ENCODE peak calls at places on chromosomes 7 and 10, in seven cellular contexts. One of them, this sample, is unnamed. For H3K4me1, the result is how much of the 10 kb centered on the place peaks cover.

GRCh38 chr7:10476642-10477041 is 497.0 kb upstream of the PHF14 start:
- DNase-seq in endothelial cell of umbilical vein: no peak
- DNase-seq in HepG2: no peak
- DNase-seq in SK-N-SH: no peak
- DNase-seq in GM12878: no peak
- DNase-seq in K562: no peak
- DNase-seq in H1: no peak
- DNase-seq in this sample: no peak

GRCh38 chr7:57403601-57404342 is 46.2 kb upstream of the ZNF716 start:
- DNase-seq in endothelial cell of umbilical vein: no peak
- DNase-seq in HepG2: no peak
- DNase-seq in SK-N-SH: peak
- DNase-seq in GM12878: no peak
- DNase-seq in K562: peak
- DNase-seq in H1: no peak
- DNase-seq in this sample: no peak

GRCh38 chr10:22986771-22987542 is 59.1 kb downstream of the ARMC3 start:
- DNase-seq in endothelial cell of umbilical vein: peak
- DNase-seq in HepG2: peak
- DNase-seq in SK-N-SH: peak
- DNase-seq in GM12878: peak
- DNase-seq in K562: no peak
- DNase-seq in H1: no peak
- DNase-seq in this sample: peak

GRCh38 chr10:101997803-101998202 is 58.2 kb downstream of the ARMH3 start:
- DNase-seq in endothelial cell of umbilical vein: peak
- DNase-seq in HepG2: no peak
- DNase-seq in SK-N-SH: no peak
- DNase-seq in GM12878: no peak
- DNase-seq in K562: no peak
- DNase-seq in H1: no peak
- DNase-seq in this sample: no peak

GRCh38 chr7:40793132-40793531 is 658.3 kb downstream of the SUGCT start:
- DNase-seq in endothelial cell of umbilical vein: no peak
- DNase-seq in HepG2: no peak
- DNase-seq in SK-N-SH: no peak
- DNase-seq in GM12878: no peak
- DNase-seq in K562: no peak
- DNase-seq in H1: no peak
- DNase-seq in this sample: no peak

GRCh38 chr7:28618383-28618782 is 206.1 kb downstream of the CREB5 start:
- DNase-seq in endothelial cell of umbilical vein: peak
- DNase-seq in HepG2: no peak
- DNase-seq in SK-N-SH: peak
- DNase-seq in GM12878: no peak
- DNase-seq in K562: no peak
- DNase-seq in H1: no peak
- DNase-seq in this sample: no peak

GRCh38 chr10:43371418-43371817 is at the start of gene FXYD4:
- DNase-seq in endothelial cell of umbilical vein: no peak
- DNase-seq in HepG2: no peak
- DNase-seq in SK-N-SH: no peak
- DNase-seq in GM12878: no peak
- DNase-seq in K562: no peak
- DNase-seq in H1: no peak
- DNase-seq in this sample: no peak

GRCh38 chr10:13758302-13758701 is 171.5 kb downstream of the PRPF18 start:
- DNase-seq in endothelial cell of umbilical vein: peak
- DNase-seq in HepG2: no peak
- DNase-seq in SK-N-SH: peak
- DNase-seq in GM12878: no peak
- DNase-seq in K562: no peak
- DNase-seq in H1: no peak
- DNase-seq in this sample: peak

GRCh38 chr7:70756789-70757188 is 375.2 kb upstream of the GALNT17 start:
- DNase-seq in endothelial cell of umbilical vein: no peak
- DNase-seq in HepG2: no peak
- DNase-seq in SK-N-SH: no peak
- DNase-seq in GM12878: no peak
- DNase-seq in K562: no peak
- DNase-seq in H1: no peak
- DNase-seq in this sample: no peak

GRCh38 chr7:32881074-32881982 is 10.2 kb downstream of the KBTBD2 start:
- DNase-seq in endothelial cell of umbilical vein: peak
- DNase-seq in HepG2: no peak
- DNase-seq in SK-N-SH: no peak
- DNase-seq in GM12878: no peak
- DNase-seq in K562: no peak
- DNase-seq in H1: no peak
- DNase-seq in this sample: no peak

GRCh38 chr10:116733566-116733965 is 8.8 kb downstream of the HSPA12A start:
- DNase-seq in endothelial cell of umbilical vein: no peak
- DNase-seq in HepG2: no peak
- DNase-seq in SK-N-SH: no peak
- DNase-seq in GM12878: no peak
- DNase-seq in K562: no peak
- DNase-seq in H1: no peak
- DNase-seq in this sample: no peak

GRCh38 chr10:14423111-14423744 is 92.5 kb upstream of the FRMD4A start:
- DNase-seq in endothelial cell of umbilical vein: no peak
- DNase-seq in HepG2: no peak
- DNase-seq in SK-N-SH: no peak
- DNase-seq in GM12878: no peak
- DNase-seq in K562: no peak
- DNase-seq in H1: no peak
- DNase-seq in this sample: no peak

GRCh38 chr7:127158659-127159058 is 94.1 kb downstream of the GRM8 start:
- DNase-seq in endothelial cell of umbilical vein: no peak
- DNase-seq in HepG2: peak
- DNase-seq in SK-N-SH: no peak
- DNase-seq in GM12878: no peak
- DNase-seq in K562: peak
- DNase-seq in H1: no peak
- DNase-seq in this sample: no peak

GRCh38 chr7:38628630-38629385 is 2.4 kb downstream of the AMPH start:
- DNase-seq in endothelial cell of umbilical vein: no peak
- DNase-seq in HepG2: no peak
- DNase-seq in SK-N-SH: no peak
- DNase-seq in GM12878: no peak
- DNase-seq in K562: no peak
- DNase-seq in H1: no peak
- DNase-seq in this sample: no peak

GRCh38 chr10:77983384-77984341 is 45.7 kb downstream of the POLR3A start:
- DNase-seq in endothelial cell of umbilical vein: peak
- DNase-seq in HepG2: no peak
- DNase-seq in SK-N-SH: peak
- DNase-seq in GM12878: no peak
- DNase-seq in K562: peak
- DNase-seq in H1: no peak
- DNase-seq in this sample: no peak

GRCh38 chr10:129097776-129098175 is 369.3 kb upstream of the MGMT start:
- DNase-seq in endothelial cell of umbilical vein: no peak
- DNase-seq in HepG2: no peak
- DNase-seq in SK-N-SH: no peak
- DNase-seq in GM12878: no peak
- DNase-seq in K562: no peak
- DNase-seq in H1: no peak
- DNase-seq in this sample: no peak

GRCh38 chr7:139588632-139589031 is 65.1 kb downstream of the CLEC2L start:
- DNase-seq in endothelial cell of umbilical vein: no peak
- DNase-seq in HepG2: no peak
- DNase-seq in SK-N-SH: no peak
- DNase-seq in GM12878: no peak
- DNase-seq in K562: peak
- DNase-seq in H1: no peak
- DNase-seq in this sample: no peak

GRCh38 chr10:6009961-6010360 is 32.6 kb upstream of the IL15RA start:
- DNase-seq in endothelial cell of umbilical vein: no peak
- DNase-seq in HepG2: no peak
- DNase-seq in SK-N-SH: no peak
- DNase-seq in GM12878: no peak
- DNase-seq in K562: no peak
- DNase-seq in H1: no peak
- DNase-seq in this sample: no peak

GRCh38 chr7:30899066-30899465 is 12.6 kb upstream of the AQP1 start:
- DNase-seq in endothelial cell of umbilical vein: no peak
- DNase-seq in HepG2: no peak
- DNase-seq in SK-N-SH: no peak
- DNase-seq in GM12878: no peak
- DNase-seq in K562: no peak
- DNase-seq in H1: no peak
- DNase-seq in this sample: no peak

GRCh38 chr7:1977876-1978441 is 254.8 kb downstream of the MAD1L1 start:
- DNase-seq in endothelial cell of umbilical vein: no peak
- DNase-seq in HepG2: no peak
- DNase-seq in SK-N-SH: no peak
- DNase-seq in GM12878: no peak
- DNase-seq in K562: no peak
- DNase-seq in H1: no peak
- DNase-seq in this sample: no peak

GRCh38 chr10:33010132-33011037 is 52.4 kb upstream of the ITGB1 start:
- DNase-seq in endothelial cell of umbilical vein: peak
- DNase-seq in HepG2: peak
- DNase-seq in SK-N-SH: peak
- DNase-seq in GM12878: no peak
- DNase-seq in K562: no peak
- DNase-seq in H1: peak
- DNase-seq in this sample: peak

GRCh38 chr7:155163696-155164095 is 93.6 kb downstream of the HTR5A start:
- DNase-seq in endothelial cell of umbilical vein: no peak
- DNase-seq in HepG2: no peak
- DNase-seq in SK-N-SH: no peak
- DNase-seq in GM12878: no peak
- DNase-seq in K562: no peak
- DNase-seq in H1: no peak
- DNase-seq in this sample: no peak

GRCh38 chr10:71999360-72000072 is 35.3 kb downstream of the CHST3 start:
- DNase-seq in endothelial cell of umbilical vein: peak
- DNase-seq in HepG2: no peak
- DNase-seq in SK-N-SH: peak
- DNase-seq in GM12878: no peak
- DNase-seq in K562: peak
- DNase-seq in H1: no peak
- DNase-seq in this sample: no peak

GRCh38 chr7:11458736-11459483 is 373.1 kb downstream of the THSD7A start:
- DNase-seq in endothelial cell of umbilical vein: peak
- DNase-seq in HepG2: no peak
- DNase-seq in SK-N-SH: no peak
- DNase-seq in GM12878: no peak
- DNase-seq in K562: no peak
- DNase-seq in H1: no peak
- DNase-seq in this sample: no peak

GRCh38 chr7:44074349-44074695 is 8.0 kb downstream of the POLM start:
- DNase-seq in endothelial cell of umbilical vein: no peak
- DNase-seq in HepG2: no peak
- DNase-seq in SK-N-SH: no peak
- DNase-seq in GM12878: no peak
- DNase-seq in K562: no peak
- DNase-seq in H1: no peak
- DNase-seq in this sample: no peak
- H3K4me1 ChIP-seq in endothelial cell of umbilical vein: under half
- H3K4me1 ChIP-seq in HepG2: under half
- H3K4me1 ChIP-seq in SK-N-SH: under half
- H3K4me1 ChIP-seq in GM12878: under half
- H3K4me1 ChIP-seq in K562: under half
- H3K4me1 ChIP-seq in H1: under half
- H3K4me1 ChIP-seq in this sample: under half

DNA sequence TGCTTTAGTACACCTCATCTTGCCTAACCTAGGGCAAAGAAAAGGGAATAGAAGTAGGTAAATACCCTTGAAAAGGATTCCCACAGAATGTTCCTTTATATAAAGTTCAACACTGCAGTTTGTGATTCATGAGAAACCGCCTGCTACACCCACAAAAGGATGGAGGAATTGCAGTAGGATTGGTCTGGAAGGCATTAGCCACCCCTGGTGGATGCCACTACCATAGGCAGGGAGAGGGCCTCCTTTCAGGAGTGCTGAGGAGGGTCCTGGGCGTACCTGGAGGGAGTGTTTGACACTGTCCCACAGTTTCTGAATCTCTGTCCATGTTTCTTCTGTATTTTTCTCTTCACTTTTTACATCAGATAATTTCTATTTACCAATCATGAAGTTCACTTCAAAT is 221.8 kb upstream of the TMEM72 start:
- DNase-seq in endothelial cell of umbilical vein: no peak
- DNase-seq in HepG2: no peak
- DNase-seq in SK-N-SH: no peak
- DNase-seq in GM12878: no peak
- DNase-seq in K562: no peak
- DNase-seq in H1: no peak
- DNase-seq in this sample: no peak
- H2AFZ ChIP-seq in endothelial cell of umbilical vein: no peak
- H2AFZ ChIP-seq in HepG2: no peak
- H2AFZ ChIP-seq in SK-N-SH: no peak
- H2AFZ ChIP-seq in GM12878: no peak
- H2AFZ ChIP-seq in K562: no peak
- H2AFZ ChIP-seq in H1: no peak
- H2AFZ ChIP-seq in this sample: no peak

GRCh38 chr7:14839307-14839706 is 63.2 kb downstream of the DGKB start:
- DNase-seq in endothelial cell of umbilical vein: no peak
- DNase-seq in HepG2: no peak
- DNase-seq in SK-N-SH: no peak
- DNase-seq in GM12878: no peak
- DNase-seq in K562: no peak
- DNase-seq in H1: no peak
- DNase-seq in this sample: no peak
- TF ChIP-seq MAX in endothelial cell of umbilical vein: no peak
- TF ChIP-seq MAX in HepG2: no peak
- TF ChIP-seq MAX in SK-N-SH: no peak
- TF ChIP-seq MAX in GM12878: no peak
- TF ChIP-seq MAX in K562: no peak
- TF ChIP-seq MAX in H1: no peak
- TF ChIP-seq MAX in this sample: no peak

DNA sequence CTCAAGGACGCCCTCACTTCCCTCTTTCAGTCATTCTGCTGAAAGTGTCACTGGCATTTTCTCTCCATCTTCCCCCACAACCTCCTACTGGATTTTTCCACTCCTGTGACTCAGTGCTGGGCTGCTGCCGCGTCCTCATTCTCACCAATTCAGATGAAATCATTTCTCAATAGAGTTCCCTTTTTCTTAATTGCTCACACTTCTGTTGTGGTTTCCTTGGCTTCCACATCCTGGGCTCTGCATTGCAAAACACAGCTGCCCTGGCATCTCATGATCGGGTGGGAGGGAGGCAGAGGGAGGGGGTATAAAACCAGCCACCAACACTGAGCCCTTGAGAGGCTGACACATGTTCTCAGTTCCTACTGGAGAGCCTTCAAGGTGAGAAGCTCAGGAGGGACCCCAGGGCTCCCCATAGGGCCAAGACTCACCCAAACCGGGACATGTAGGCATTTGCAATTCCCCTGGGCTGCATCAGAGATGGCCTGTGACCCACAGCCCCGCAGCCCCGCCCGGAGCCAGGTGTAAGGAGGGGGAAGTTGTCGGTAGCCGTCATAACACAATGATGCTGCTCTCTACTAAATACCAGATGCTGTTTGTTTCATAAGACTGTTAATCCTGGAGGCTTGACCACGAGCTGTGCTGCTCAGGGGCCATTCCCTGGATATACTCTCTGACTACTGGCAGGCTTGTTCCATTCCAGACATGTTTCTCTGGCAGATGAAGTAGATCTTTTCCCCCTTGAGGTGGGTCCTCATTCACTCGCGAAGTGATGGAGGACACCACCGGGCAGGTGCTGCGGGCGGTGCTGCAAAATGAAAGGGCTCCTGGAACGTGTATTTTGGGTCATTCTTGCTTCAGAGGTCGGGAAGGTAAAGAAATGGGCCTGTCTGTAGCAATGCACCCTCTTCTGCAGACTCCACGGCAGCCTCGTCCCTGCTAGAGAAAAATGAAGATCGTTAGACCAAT is 61.3 kb downstream of the MKI67 start:
- DNase-seq in endothelial cell of umbilical vein: no peak
- DNase-seq in HepG2: no peak
- DNase-seq in SK-N-SH: no peak
- DNase-seq in GM12878: peak
- DNase-seq in K562: no peak
- DNase-seq in H1: no peak
- DNase-seq in this sample: no peak
- H3K4me1 ChIP-seq in endothelial cell of umbilical vein: under half
- H3K4me1 ChIP-seq in HepG2: under half
- H3K4me1 ChIP-seq in SK-N-SH: under half
- H3K4me1 ChIP-seq in GM12878: under half
- H3K4me1 ChIP-seq in K562: under half
- H3K4me1 ChIP-seq in H1: under half
- H3K4me1 ChIP-seq in this sample: under half